ENCODE peak calls at places on chromosomes 2 and 18, in seven cellular contexts. W is left ventricle myocardium inferior, P is PC-3, B is uterus, E is cardiac muscle cell, J is body of pancreas, L is IMR-90. C is an unnamed sample.

GRCh38 chr18:58937204-58937603 is 72.5 kb downstream of the ZNF532 start:
- DNase-seq in W (no peak), P (no peak), B (no peak), E (peak), J (no peak), L (peak), C (no peak)

GRCh38 chr2:96534701-96535181 is 1.8 kb upstream of the ARID5A start:
- DNase-seq in W (no peak), P (no peak), B (no peak), E (no peak), J (no peak), L (no peak), C (no peak)

GRCh38 chr2:74552914-74553811 is 579 bp downstream of the LOXL3 start:
- DNase-seq in W (no peak), P (no peak), B (peak), E (peak), J (no peak), L (no peak), C (peak)

GRCh38 chr18:37330173-37330572 is 235.4 kb downstream of the CELF4 start:
- DNase-seq in W (no peak), P (no peak), B (no peak), E (no peak), J (no peak), L (no peak), C (no peak)

GRCh38 chr2:14903709-14904374 is 271.3 kb downstream of the LRATD1 start:
- DNase-seq in W (no peak), P (peak), B (no peak), E (no peak), J (peak), L (no peak), C (peak)

GRCh38 chr2:15241929-15242328 is 319.2 kb downstream of the NBAS start:
- DNase-seq in W (no peak), P (no peak), B (no peak), E (no peak), J (no peak), L (no peak), C (no peak)

GRCh38 chr2:241843321-241844065 is 15.2 kb downstream of the PDCD1 start:
- DNase-seq in W (no peak), P (no peak), B (peak), E (no peak), J (no peak), L (no peak), C (no peak)

GRCh38 chr2:141105763-141106162 is 1025.1 kb downstream of the LRP1B start:
- DNase-seq in W (no peak), P (no peak), B (no peak), E (no peak), J (no peak), L (no peak), C (no peak)

GRCh38 chr2:30230479-30230854 is 867 bp upstream of the LBH start:
- DNase-seq in W (peak), P (no peak), B (peak), E (peak), J (no peak), L (peak), C (peak)

GRCh38 chr2:24877646-24878045 is 42.4 kb downstream of the ADCY3 start:
- DNase-seq in W (no peak), P (no peak), B (no peak), E (no peak), J (no peak), L (no peak), C (no peak)

GRCh38 chr2:60707750-60708371 is 48.2 kb upstream of the PAPOLG start:
- DNase-seq in W (no peak), P (peak), B (no peak), E (peak), J (peak), L (peak), C (no peak)

GRCh38 chr2:141001750-141002149 is 1129.1 kb downstream of the LRP1B start:
- DNase-seq in W (no peak), P (no peak), B (no peak), E (peak), J (no peak), L (no peak), C (no peak)

GRCh38 chr2:239459056-239459455 is 58.2 kb upstream of the HDAC4 start:
- DNase-seq in W (no peak), P (no peak), B (no peak), E (no peak), J (no peak), L (no peak), C (no peak)

GRCh38 chr2:25743132-25743830 is 69.9 kb upstream of the DTNB start:
- DNase-seq in W (no peak), P (no peak), B (no peak), E (no peak), J (no peak), L (no peak), C (no peak)

GRCh38 chr2:38176619-38177021 is 100.7 kb upstream of the CYP1B1 start:
- DNase-seq in W (no peak), P (no peak), B (no peak), E (peak), J (no peak), L (peak), C (no peak)

GRCh38 chr2:69692424-69692823 is 48.9 kb upstream of the AAK1 start:
- DNase-seq in W (no peak), P (peak), B (no peak), E (peak), J (no peak), L (peak), C (no peak)

GRCh38 chr2:18745431-18746272 is 156.3 kb upstream of the NT5C1B start:
- DNase-seq in W (no peak), P (peak), B (no peak), E (no peak), J (no peak), L (no peak), C (no peak)

GRCh38 chr2:127000937-127001336 is 102.2 kb downstream of the TEX51 start:
- DNase-seq in W (no peak), P (peak), B (no peak), E (no peak), J (no peak), L (no peak), C (peak)

GRCh38 chr2:63872571-63873328 is 31.1 kb downstream of the UGP2 start:
- DNase-seq in W (no peak), P (no peak), B (no peak), E (no peak), J (no peak), L (no peak), C (no peak)

GRCh38 chr18:12474876-12475275 is 67.1 kb downstream of the PRELID3A start:
- DNase-seq in W (no peak), P (no peak), B (no peak), E (no peak), J (no peak), L (peak), C (no peak)

GRCh38 chr2:108139521-108139920 is 100.2 kb upstream of the SULT1C3 start:
- DNase-seq in W (no peak), P (peak), B (no peak), E (peak), J (no peak), L (peak), C (no peak)

GRCh38 chr2:163312723-163313122 is 423.1 kb downstream of the FIGN start:
- DNase-seq in W (no peak), P (no peak), B (no peak), E (no peak), J (no peak), L (no peak), C (no peak)

GRCh38 chr2:166238176-166238575 is 110.4 kb upstream of the SCN1A start:
- DNase-seq in W (no peak), P (no peak), B (no peak), E (no peak), J (no peak), L (peak), C (no peak)

GRCh38 chr2:226754821-226755536 is 44.6 kb downstream of the IRS1 start:
- DNase-seq in W (no peak), P (no peak), B (no peak), E (no peak), J (no peak), L (peak), C (no peak)

GRCh38 chr2:60556998-60557955 is 3.8 kb upstream of the BCL11A start:
- DNase-seq in W (no peak), P (no peak), B (no peak), E (peak), J (no peak), L (no peak), C (no peak)

GRCh38 chr2:103138123-103138886 is 376.5 kb downstream of the TMEM182 start:
- DNase-seq in W (no peak), P (no peak), B (no peak), E (no peak), J (no peak), L (no peak), C (no peak)

GRCh38 chr2:172242968-172243367 is 140.3 kb upstream of the DLX2 start:
- DNase-seq in W (no peak), P (no peak), B (no peak), E (no peak), J (peak), L (no peak), C (no peak)

GRCh38 chr2:101152195-101153076 is 1.3 kb upstream of the TBC1D8 start:
- DNase-seq in W (peak), P (peak), B (peak), E (peak), J (peak), L (peak), C (peak)

GRCh38 chr2:230898661-230899091 is 26.4 kb downstream of the GPR55 start:
- DNase-seq in W (no peak), P (no peak), B (peak), E (no peak), J (no peak), L (no peak), C (no peak)

GRCh38 chr2:191574232-191574631 is 103.7 kb upstream of the NABP1 start:
- DNase-seq in W (no peak), P (peak), B (no peak), E (no peak), J (no peak), L (no peak), C (no peak)

GRCh38 chr2:210269148-210269547 is 43.9 kb upstream of the ACADL start:
- DNase-seq in W (no peak), P (no peak), B (no peak), E (no peak), J (no peak), L (no peak), C (no peak)

GRCh38 chr2:232979871-232980461 is 33.1 kb downstream of the NGEF start:
- DNase-seq in W (no peak), P (peak), B (no peak), E (peak), J (no peak), L (peak), C (no peak)

GRCh38 chr2:241703128-241703604 is 1.3 kb downstream of the ING5 start:
- DNase-seq in W (no peak), P (peak), B (no peak), E (peak), J (peak), L (no peak), C (no peak)

GRCh38 chr18:77067315-77068061 is 65.1 kb downstream of the MBP start:
- DNase-seq in W (peak), P (peak), B (peak), E (peak), J (peak), L (peak), C (no peak)

GRCh38 chr2:207288628-207289027 is 122.9 kb upstream of the KLF7 start:
- DNase-seq in W (no peak), P (no peak), B (no peak), E (no peak), J (no peak), L (no peak), C (no peak)

GRCh38 chr2:73418343-73418742 is 32.7 kb downstream of the ALMS1 start:
- DNase-seq in W (peak), P (no peak), B (peak), E (peak), J (peak), L (peak), C (no peak)

GRCh38 chr2:107281637-107282036 is 395.7 kb upstream of the ST6GAL2 start:
- DNase-seq in W (no peak), P (no peak), B (no peak), E (peak), J (no peak), L (no peak), C (no peak)

GRCh38 chr2:63051795-63052333 is 1.2 kb downstream of the OTX1 start:
- DNase-seq in W (no peak), P (no peak), B (no peak), E (no peak), J (no peak), L (no peak), C (no peak)

GRCh38 chr18:48345596-48345995 is 63.6 kb downstream of the ZBTB7C start:
- DNase-seq in W (no peak), P (peak), B (no peak), E (peak), J (no peak), L (peak), C (peak)
- TF ChIP-seq CTCF in W (peak), P (peak), B (peak), E (peak), J (peak), L (peak), C (peak)

GRCh38 chr2:237572742-237573101 is 6.3 kb downstream of the PRLH start:
- DNase-seq in W (no peak), P (no peak), B (no peak), E (no peak), J (no peak), L (no peak), C (no peak)
- H3K27ac ChIP-seq in W (no peak), P (no peak), B (no peak), E (no peak), J (no peak), L (no peak), C (no peak)

DNA sequence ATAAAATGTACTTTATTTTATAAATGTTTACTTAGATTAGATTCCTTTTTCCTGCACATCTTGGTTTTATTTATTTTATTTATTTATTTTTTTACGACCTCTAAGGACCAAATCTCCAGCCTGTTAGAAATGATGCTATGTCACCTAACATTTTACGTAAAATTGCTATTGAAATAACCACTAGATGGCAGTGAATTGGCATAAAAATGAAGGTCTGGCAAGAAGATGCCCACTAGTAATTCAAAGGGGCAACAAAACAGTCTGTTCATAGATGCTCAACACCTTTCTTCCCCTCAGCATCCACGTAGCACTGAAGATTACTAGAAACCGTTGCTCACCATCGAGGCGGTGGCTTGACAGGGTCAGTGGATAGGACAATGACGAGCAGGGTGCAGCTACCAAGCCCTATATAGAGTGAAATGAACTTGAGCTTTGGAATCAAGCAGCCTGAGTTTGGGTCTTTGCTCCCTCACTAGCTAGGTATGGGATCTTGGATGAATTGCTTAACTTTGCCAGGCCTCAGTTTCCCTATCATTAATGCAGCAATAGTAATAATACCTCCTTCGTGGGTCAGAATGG is 128.7 kb upstream of the L3MBTL4 start:
- DNase-seq in W (no peak), P (peak), B (no peak), E (peak), J (no peak), L (peak), C (no peak)
- TF ChIP-seq CTCF in W (peak), P (peak), B (peak), E (peak), J (peak), L (peak), C (peak)

GRCh38 chr2:66526171-66526570 is 91.2 kb downstream of the MEIS1 start:
- DNase-seq in W (peak), P (no peak), B (no peak), E (peak), J (peak), L (no peak), C (no peak)

GRCh38 chr2:66523990-66524389 is 89.1 kb downstream of the MEIS1 start:
- DNase-seq in W (no peak), P (no peak), B (no peak), E (no peak), J (no peak), L (no peak), C (no peak)

GRCh38 chr2:66525609-66526008 is 90.7 kb downstream of the MEIS1 start:
- DNase-seq in W (no peak), P (no peak), B (no peak), E (no peak), J (no peak), L (no peak), C (no peak)

GRCh38 chr2:66521459-66521858 is 86.5 kb downstream of the MEIS1 start:
- DNase-seq in W (no peak), P (no peak), B (no peak), E (no peak), J (no peak), L (no peak), C (peak)

DNA sequence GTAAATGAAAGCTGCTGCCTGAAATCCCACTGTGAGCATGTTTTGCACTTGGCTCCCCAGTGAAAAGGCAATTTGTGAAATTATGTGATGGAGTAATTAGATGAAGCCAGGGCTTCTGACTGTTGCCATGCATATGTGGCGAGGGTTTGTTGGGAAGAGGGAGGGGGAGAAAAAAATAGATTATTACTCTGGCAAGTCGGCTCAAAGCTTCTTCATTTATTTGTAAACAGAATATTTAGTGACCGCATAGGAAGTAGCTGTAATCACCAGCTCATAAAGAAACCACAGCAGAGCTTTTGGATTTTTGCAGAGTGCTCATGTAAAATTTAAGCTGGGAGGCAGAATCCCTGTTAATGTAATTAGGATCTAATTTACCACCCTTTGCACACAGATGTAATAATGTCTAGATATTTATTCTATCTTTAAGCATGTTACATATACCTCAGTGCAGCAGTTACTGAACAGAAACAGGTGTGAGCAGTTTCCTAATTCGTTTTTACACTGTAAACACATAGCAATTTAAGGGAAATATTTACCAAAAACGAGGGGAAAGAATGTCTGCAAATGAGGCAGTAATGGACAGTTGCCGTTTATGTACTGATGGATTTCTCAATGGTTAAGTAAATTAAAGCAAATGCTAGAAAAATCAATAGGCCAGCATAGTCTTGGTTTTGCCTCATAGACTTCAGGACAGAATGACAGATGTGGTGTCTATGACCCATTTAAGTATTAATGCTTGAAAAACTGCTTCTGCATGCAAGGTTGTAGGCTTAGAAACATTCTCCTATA is 87.9 kb downstream of the MEIS1 start:
- DNase-seq in W (no peak), P (no peak), B (no peak), E (no peak), J (no peak), L (no peak), C (no peak)
- H3K27ac ChIP-seq in W (no peak), P (no peak), B (no peak), E (peak), J (no peak), L (no peak), C (peak)

C was measured in WERI-Rb-1.